ENCODE peak calls at places on chromosomes 3 and 15, in seven cellular contexts. E is lung, Z is lower lobe of right lung, T is astrocyte, D is GM23248, W is SJSA1, Y is endothelial cell of umbilical vein. V is an unnamed sample. For H3K9me3, the result is how much of the 10 kb centered on the place peaks cover.

GRCh38 chr15:38254065-38254883 is 1.6 kb downstream of the SPRED1 start:
- DNase-seq in T (peak), Z (peak), W (no peak), Y (peak), E (peak), D (peak), V (no peak)

GRCh38 chr3:112097378-112097777 is 11.2 kb downstream of the C3orf52 start:
- DNase-seq in T (peak), D (peak), W (peak), Y (peak), E (peak), Z (no peak), V (no peak)

GRCh38 chr3:114848087-114848486 is 299.0 kb downstream of the ZBTB20 start:
- DNase-seq in Y (peak), Z (no peak), D (no peak), W (no peak), T (no peak), E (no peak), V (no peak)

GRCh38 chr3:31762016-31762764 is 218.9 kb downstream of the OSBPL10 start:
- DNase-seq in Y (no peak), D (no peak), E (no peak), W (no peak), Z (no peak), T (no peak), V (no peak)

GRCh38 chr15:68407141-68407885 is 24.6 kb downstream of the ITGA11 start:
- DNase-seq in Y (no peak), D (no peak), W (peak), T (peak), E (no peak), Z (no peak), V (no peak)

GRCh38 chr3:153881201-153881600 is 240.0 kb upstream of the ARHGEF26 start:
- DNase-seq in T (peak), E (no peak), W (no peak), Y (no peak), D (peak), Z (no peak), V (no peak)

GRCh38 chr3:22189616-22190015 is 438.6 kb upstream of the ZNF385D start:
- DNase-seq in Z (no peak), D (no peak), W (no peak), E (no peak), T (no peak), Y (no peak), V (no peak)

GRCh38 chr3:127012091-127012490 is 29.2 kb downstream of the PLXNA1 start:
- DNase-seq in Z (no peak), Y (no peak), E (no peak), T (peak), W (no peak), D (peak), V (no peak)

GRCh38 chr15:38205502-38206235 is 47.0 kb upstream of the SPRED1 start:
- DNase-seq in T (no peak), Z (no peak), W (no peak), E (no peak), Y (no peak), D (no peak), V (no peak)

GRCh38 chr3:12870942-12871341 is 29.6 kb upstream of the RPL32 start:
- DNase-seq in T (no peak), D (peak), Y (no peak), W (no peak), E (no peak), Z (no peak), V (no peak)

GRCh38 chr3:24005669-24006068 is 60.6 kb downstream of the NR1D2 start:
- DNase-seq in W (no peak), T (no peak), E (no peak), D (no peak), Z (no peak), Y (no peak), V (no peak)

GRCh38 chr3:104279617-104280016 is 1087.1 kb upstream of the ALCAM start:
- DNase-seq in Y (peak), Z (no peak), W (no peak), T (peak), D (peak), E (no peak), V (no peak)

GRCh38 chr3:138457863-138458735 is 23.7 kb downstream of the ESYT3 start:
- DNase-seq in Y (no peak), E (no peak), Z (peak), T (no peak), D (no peak), W (no peak), V (no peak)

GRCh38 chr3:132210476-132211346 is 106.5 kb upstream of the ACP3 start:
- DNase-seq in Z (no peak), D (peak), E (peak), T (no peak), Y (peak), W (no peak), V (no peak)

GRCh38 chr15:66919421-66919820 is 146.0 kb upstream of the SMAD3 start:
- DNase-seq in E (peak), Y (no peak), Z (no peak), W (no peak), T (no peak), D (no peak), V (no peak)

GRCh38 chr15:61038387-61038786 is 190.7 kb downstream of the RORA start:
- DNase-seq in W (no peak), E (no peak), T (no peak), Z (no peak), D (peak), Y (peak), V (no peak)

GRCh38 chr3:113210608-113211369 is 568 bp upstream of the BOC start:
- DNase-seq in E (no peak), T (peak), Z (no peak), D (peak), W (no peak), Y (peak), V (no peak)

DNA sequence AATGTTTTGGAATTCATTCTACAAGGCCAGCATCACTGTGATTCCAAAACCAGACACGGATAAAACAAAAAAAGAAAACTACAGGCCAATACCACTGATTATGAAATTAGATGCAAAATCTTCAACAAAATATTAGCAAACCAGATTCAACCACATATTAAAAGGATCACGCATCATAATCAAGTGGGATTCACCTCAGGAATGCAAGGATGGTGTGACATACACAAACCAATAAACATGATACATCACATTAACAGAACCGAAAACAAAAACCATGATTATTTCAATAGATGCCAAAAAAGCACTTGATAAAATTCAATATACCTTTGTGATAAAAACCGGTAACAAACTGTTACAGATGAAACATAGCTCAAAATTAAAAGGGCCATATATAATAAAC is 48.9 kb downstream of the DLG1 start:
- DNase-seq in D (peak), Y (no peak), T (no peak), E (no peak), W (no peak), Z (no peak), V (no peak)
- H3K9me3 ChIP-seq in D (under half), Y (under half), T (under half), E (under half), W (under half), Z (under half), V (under half)

GRCh38 chr3:145355175-145355574 is 805.8 kb downstream of the PLOD2 start:
- DNase-seq in Y (no peak), T (no peak), E (no peak), W (no peak), Z (no peak), D (no peak), V (no peak)
- H3K9me3 ChIP-seq in Y (under half), T (under half), E (under half), W (under half), Z (under half), D (under half), V (under half)

DNA sequence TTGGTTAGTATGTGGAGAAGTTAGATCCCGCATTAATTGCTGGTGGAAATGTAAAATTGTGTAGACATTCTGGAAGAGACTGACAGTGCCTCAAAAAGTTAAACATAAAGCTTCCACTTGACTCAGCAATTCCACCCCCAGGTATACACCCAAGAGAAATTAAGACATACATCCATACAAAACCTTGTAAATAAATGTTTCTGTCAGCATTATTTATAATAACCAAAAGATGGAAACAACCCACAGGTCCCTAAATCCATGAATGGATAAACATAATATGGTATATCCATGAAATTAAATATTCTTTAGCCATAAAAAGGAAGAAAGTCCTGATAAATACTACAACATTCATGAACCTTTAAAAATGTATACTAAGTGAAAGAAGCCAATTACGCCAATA is 817.4 kb downstream of the NTRK3 start:
- DNase-seq in E (no peak), D (no peak), Z (no peak), T (no peak), W (no peak), Y (no peak), V (no peak)
- H3K9me3 ChIP-seq in E (under half), D (under half), Z (under half), T (under half), W (under half), Y (under half), V (under half)

DNA sequence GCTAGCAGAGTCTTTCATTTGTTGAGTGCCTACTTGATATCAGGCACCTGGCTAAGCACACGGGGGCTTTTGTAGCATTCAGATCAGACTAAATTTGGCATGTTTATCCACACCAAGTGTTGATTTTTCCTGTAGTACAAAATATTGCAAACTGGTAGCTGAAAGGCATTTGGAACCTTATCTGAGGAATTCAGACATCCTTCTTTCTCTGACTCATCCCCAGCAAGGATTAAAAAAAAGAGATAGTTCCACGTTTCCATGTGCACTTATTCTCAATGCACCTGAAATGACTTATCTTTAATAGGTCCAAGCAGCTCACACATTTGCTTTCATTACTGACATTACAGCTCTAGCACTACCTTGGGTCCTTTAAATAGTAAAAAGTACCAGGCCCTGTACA is 786.0 kb upstream of the GRM7 start:
- DNase-seq in Y (no peak), E (no peak), Z (no peak), T (no peak), D (no peak), W (no peak), V (no peak)
- H3K9me3 ChIP-seq in Y (under half), E (under half), Z (under half), T (under half), D (under half), W (under half), V (under half)

V was measured in T-helper 17 cell.